ENCODE peak calls at places on chromosomes 1 and 21, in eight cellular contexts. One of them, this sample, is unnamed.
A peak's percentile ranks its signal among the peaks of the same experiment; 100 is the strongest.

GRCh38 chr1:206498685-206499084 is 8.6 kb upstream of the RASSF5 start:
- DNase-seq in CD8-positive, alpha-beta T cell: no peak
- DNase-seq in PC-3: peak; percentile 96
- DNase-seq in choroid plexus epithelial cell: no peak
- DNase-seq in body of pancreas: no peak
- DNase-seq in left ventricle myocardium inferior: no peak
- DNase-seq in IMR-90: no peak
- DNase-seq in left lung: no peak
- DNase-seq in this sample: no peak

GRCh38 chr1:42181687-42182086 is 17.1 kb upstream of the GUCA2A start:
- DNase-seq in CD8-positive, alpha-beta T cell: no peak
- DNase-seq in IMR-90: no peak
- DNase-seq in left lung: no peak
- DNase-seq in PC-3: no peak
- DNase-seq in left ventricle myocardium inferior: no peak
- DNase-seq in body of pancreas: no peak
- DNase-seq in choroid plexus epithelial cell: no peak
- DNase-seq in this sample: no peak

GRCh38 chr1:76576876-76577817 is 290.1 kb upstream of the ST6GALNAC5 start:
- DNase-seq in left lung: no peak
- DNase-seq in body of pancreas: no peak
- DNase-seq in choroid plexus epithelial cell: no peak
- DNase-seq in left ventricle myocardium inferior: no peak
- DNase-seq in IMR-90: no peak
- DNase-seq in CD8-positive, alpha-beta T cell: no peak
- DNase-seq in PC-3: no peak
- DNase-seq in this sample: no peak

GRCh38 chr1:154598871-154599635 is 8.9 kb downstream of the ADAR start:
- DNase-seq in left ventricle myocardium inferior: no peak
- DNase-seq in PC-3: no peak
- DNase-seq in CD8-positive, alpha-beta T cell: no peak
- DNase-seq in left lung: no peak
- DNase-seq in IMR-90: peak; percentile 53
- DNase-seq in body of pancreas: no peak
- DNase-seq in choroid plexus epithelial cell: no peak
- DNase-seq in this sample: no peak

GRCh38 chr21:29330797-29331196 is 32.1 kb downstream of the BACH1 start:
- DNase-seq in left ventricle myocardium inferior: no peak
- DNase-seq in body of pancreas: no peak
- DNase-seq in left lung: no peak
- DNase-seq in IMR-90: no peak
- DNase-seq in CD8-positive, alpha-beta T cell: no peak
- DNase-seq in PC-3: no peak
- DNase-seq in choroid plexus epithelial cell: no peak
- DNase-seq in this sample: no peak

GRCh38 chr1:203860396-203860951 is 925 bp upstream of the SNRPE start:
- DNase-seq in CD8-positive, alpha-beta T cell: no peak
- DNase-seq in PC-3: peak; percentile 93
- DNase-seq in IMR-90: peak; percentile 10
- DNase-seq in left ventricle myocardium inferior: no peak
- DNase-seq in choroid plexus epithelial cell: peak; percentile 10
- DNase-seq in left lung: no peak
- DNase-seq in body of pancreas: peak; percentile 52
- DNase-seq in this sample: no peak

GRCh38 chr1:47478090-47478489 is 40.2 kb downstream of the FOXD2 start:
- DNase-seq in IMR-90: no peak
- DNase-seq in left ventricle myocardium inferior: no peak
- DNase-seq in CD8-positive, alpha-beta T cell: no peak
- DNase-seq in choroid plexus epithelial cell: peak; percentile 47
- DNase-seq in left lung: peak; percentile 80
- DNase-seq in PC-3: peak; percentile 82
- DNase-seq in body of pancreas: peak; percentile 65
- DNase-seq in this sample: peak; percentile 67

GRCh38 chr1:47819503-47819888 is 177.7 kb downstream of the TRABD2B start:
- DNase-seq in CD8-positive, alpha-beta T cell: no peak
- DNase-seq in left ventricle myocardium inferior: no peak
- DNase-seq in body of pancreas: no peak
- DNase-seq in left lung: no peak
- DNase-seq in IMR-90: no peak
- DNase-seq in PC-3: no peak
- DNase-seq in choroid plexus epithelial cell: no peak
- DNase-seq in this sample: no peak

GRCh38 chr1:84677415-84678099 is 12.7 kb downstream of the SSX2IP start:
- DNase-seq in left lung: no peak
- DNase-seq in left ventricle myocardium inferior: no peak
- DNase-seq in PC-3: no peak
- DNase-seq in CD8-positive, alpha-beta T cell: no peak
- DNase-seq in choroid plexus epithelial cell: no peak
- DNase-seq in body of pancreas: no peak
- DNase-seq in IMR-90: no peak
- DNase-seq in this sample: no peak

GRCh38 chr21:20811702-20812101 is 186.5 kb upstream of the NCAM2 start:
- DNase-seq in PC-3: no peak
- DNase-seq in left ventricle myocardium inferior: no peak
- DNase-seq in choroid plexus epithelial cell: no peak
- DNase-seq in left lung: no peak
- DNase-seq in CD8-positive, alpha-beta T cell: no peak
- DNase-seq in IMR-90: no peak
- DNase-seq in body of pancreas: no peak
- DNase-seq in this sample: no peak

GRCh38 chr1:8520483-8520966 is 202.6 kb downstream of the SLC45A1 start:
- DNase-seq in CD8-positive, alpha-beta T cell: no peak
- DNase-seq in body of pancreas: no peak
- DNase-seq in left ventricle myocardium inferior: no peak
- DNase-seq in IMR-90: no peak
- DNase-seq in choroid plexus epithelial cell: no peak
- DNase-seq in PC-3: no peak
- DNase-seq in left lung: no peak
- DNase-seq in this sample: no peak

GRCh38 chr1:154483941-154484803 is 17.8 kb upstream of the TDRD10 start:
- DNase-seq in body of pancreas: peak; percentile 52
- DNase-seq in choroid plexus epithelial cell: peak; percentile 83
- DNase-seq in left lung: peak; percentile 75
- DNase-seq in IMR-90: peak; percentile 86
- DNase-seq in left ventricle myocardium inferior: no peak
- DNase-seq in PC-3: peak; percentile 61
- DNase-seq in CD8-positive, alpha-beta T cell: no peak
- DNase-seq in this sample: no peak

GRCh38 chr1:76764638-76765572 is 102.4 kb upstream of the ST6GALNAC5 start:
- DNase-seq in IMR-90: no peak
- DNase-seq in choroid plexus epithelial cell: no peak
- DNase-seq in body of pancreas: no peak
- DNase-seq in left ventricle myocardium inferior: peak; percentile 12
- DNase-seq in left lung: peak; percentile 64
- DNase-seq in PC-3: no peak
- DNase-seq in CD8-positive, alpha-beta T cell: no peak
- DNase-seq in this sample: no peak

GRCh38 chr1:202122639-202123335 is at the start of gene GPR37L1:
- DNase-seq in CD8-positive, alpha-beta T cell: no peak
- DNase-seq in left lung: peak; percentile 87
- DNase-seq in choroid plexus epithelial cell: peak; percentile 64
- DNase-seq in body of pancreas: peak; percentile 69
- DNase-seq in PC-3: peak; percentile 32
- DNase-seq in left ventricle myocardium inferior: no peak
- DNase-seq in IMR-90: peak; percentile 50
- DNase-seq in this sample: peak; percentile 38

GRCh38 chr21:45072963-45073300 is 1.4 kb upstream of the ADARB1 start:
- DNase-seq in choroid plexus epithelial cell: no peak
- DNase-seq in IMR-90: no peak
- DNase-seq in left lung: no peak
- DNase-seq in body of pancreas: no peak
- DNase-seq in CD8-positive, alpha-beta T cell: no peak
- DNase-seq in left ventricle myocardium inferior: no peak
- DNase-seq in PC-3: no peak
- DNase-seq in this sample: no peak

GRCh38 chr1:94560333-94560732 is 18.8 kb upstream of the F3 start:
- DNase-seq in left lung: no peak
- DNase-seq in PC-3: peak; percentile 33
- DNase-seq in IMR-90: peak; percentile 70
- DNase-seq in choroid plexus epithelial cell: peak; percentile 55
- DNase-seq in body of pancreas: no peak
- DNase-seq in left ventricle myocardium inferior: no peak
- DNase-seq in CD8-positive, alpha-beta T cell: no peak
- DNase-seq in this sample: no peak

GRCh38 chr1:91552596-91552995 is 51.9 kb downstream of the CDC7 start:
- DNase-seq in body of pancreas: no peak
- DNase-seq in CD8-positive, alpha-beta T cell: no peak
- DNase-seq in left ventricle myocardium inferior: no peak
- DNase-seq in IMR-90: no peak
- DNase-seq in PC-3: no peak
- DNase-seq in choroid plexus epithelial cell: no peak
- DNase-seq in left lung: no peak
- DNase-seq in this sample: no peak

GRCh38 chr1:53911442-53911841 is 17.5 kb downstream of the DIO1 start:
- DNase-seq in choroid plexus epithelial cell: no peak
- DNase-seq in body of pancreas: no peak
- DNase-seq in CD8-positive, alpha-beta T cell: no peak
- DNase-seq in left ventricle myocardium inferior: no peak
- DNase-seq in IMR-90: no peak
- DNase-seq in left lung: no peak
- DNase-seq in PC-3: no peak
- DNase-seq in this sample: no peak

GRCh38 chr1:53918343-53918742 is 24.4 kb downstream of the DIO1 start:
- DNase-seq in CD8-positive, alpha-beta T cell: no peak
- DNase-seq in left lung: no peak
- DNase-seq in choroid plexus epithelial cell: peak; percentile 25
- DNase-seq in PC-3: no peak
- DNase-seq in IMR-90: no peak
- DNase-seq in body of pancreas: no peak
- DNase-seq in left ventricle myocardium inferior: no peak
- DNase-seq in this sample: no peak

GRCh38 chr1:53909946-53910345 is 16.0 kb downstream of the DIO1 start:
- DNase-seq in IMR-90: peak; percentile 21
- DNase-seq in choroid plexus epithelial cell: peak; percentile 60
- DNase-seq in body of pancreas: no peak
- DNase-seq in left lung: no peak
- DNase-seq in PC-3: no peak
- DNase-seq in left ventricle myocardium inferior: no peak
- DNase-seq in CD8-positive, alpha-beta T cell: no peak
- DNase-seq in this sample: no peak

DNA sequence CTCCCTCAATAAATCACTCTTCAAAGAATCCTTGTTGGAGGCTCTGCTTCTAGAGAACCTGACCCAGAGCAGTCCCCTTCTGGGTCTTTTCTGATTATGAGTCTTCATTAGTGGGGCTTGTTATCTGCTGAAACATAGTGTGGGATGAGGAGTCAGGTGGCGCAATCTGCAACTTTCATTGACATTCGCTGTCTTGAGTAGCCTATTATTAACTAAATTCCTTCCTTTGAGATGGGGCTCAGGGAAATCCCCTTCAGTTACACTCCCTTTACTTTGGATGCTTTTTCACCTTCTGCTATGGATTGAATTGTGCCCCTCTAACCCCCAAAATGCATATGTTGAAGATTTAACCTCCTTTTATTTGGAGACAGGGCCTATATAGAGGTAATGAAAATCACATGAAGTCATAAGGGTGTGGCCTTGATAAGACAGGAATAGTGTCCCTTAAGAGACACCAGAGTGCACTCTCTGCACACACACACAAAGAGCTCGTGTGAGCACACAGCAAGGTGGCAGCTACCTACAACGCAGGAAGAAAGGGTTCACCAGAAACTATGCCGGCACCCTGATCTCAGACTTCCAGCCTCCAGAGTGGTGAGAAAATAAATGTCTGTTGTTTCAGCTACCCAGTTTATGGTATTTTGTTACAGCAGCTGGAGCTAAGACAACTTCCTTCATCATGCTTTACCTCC is 19.5 kb downstream of the DIO1 start:
- DNase-seq in CD8-positive, alpha-beta T cell: no peak
- DNase-seq in IMR-90: no peak
- DNase-seq in choroid plexus epithelial cell: no peak
- DNase-seq in left ventricle myocardium inferior: no peak
- DNase-seq in left lung: no peak
- DNase-seq in PC-3: no peak
- DNase-seq in body of pancreas: no peak
- DNase-seq in this sample: no peak
- TF ChIP-seq CTCF in CD8-positive, alpha-beta T cell: no peak
- TF ChIP-seq CTCF in IMR-90: no peak
- TF ChIP-seq CTCF in choroid plexus epithelial cell: no peak
- TF ChIP-seq CTCF in left ventricle myocardium inferior: no peak
- TF ChIP-seq CTCF in left lung: no peak
- TF ChIP-seq CTCF in PC-3: no peak
- TF ChIP-seq CTCF in body of pancreas: no peak
- TF ChIP-seq CTCF in this sample: no peak

GRCh38 chr21:32886339-32886738 is 114.8 kb upstream of the PAXBP1 start:
- DNase-seq in body of pancreas: no peak
- DNase-seq in choroid plexus epithelial cell: no peak
- DNase-seq in left ventricle myocardium inferior: no peak
- DNase-seq in PC-3: peak; percentile 9
- DNase-seq in CD8-positive, alpha-beta T cell: no peak
- DNase-seq in left lung: no peak
- DNase-seq in IMR-90: no peak
- DNase-seq in this sample: no peak
- TF ChIP-seq CTCF in body of pancreas: no peak
- TF ChIP-seq CTCF in choroid plexus epithelial cell: no peak
- TF ChIP-seq CTCF in left ventricle myocardium inferior: no peak
- TF ChIP-seq CTCF in PC-3: no peak
- TF ChIP-seq CTCF in CD8-positive, alpha-beta T cell: no peak
- TF ChIP-seq CTCF in left lung: no peak
- TF ChIP-seq CTCF in IMR-90: no peak
- TF ChIP-seq CTCF in this sample: no peak

DNA sequence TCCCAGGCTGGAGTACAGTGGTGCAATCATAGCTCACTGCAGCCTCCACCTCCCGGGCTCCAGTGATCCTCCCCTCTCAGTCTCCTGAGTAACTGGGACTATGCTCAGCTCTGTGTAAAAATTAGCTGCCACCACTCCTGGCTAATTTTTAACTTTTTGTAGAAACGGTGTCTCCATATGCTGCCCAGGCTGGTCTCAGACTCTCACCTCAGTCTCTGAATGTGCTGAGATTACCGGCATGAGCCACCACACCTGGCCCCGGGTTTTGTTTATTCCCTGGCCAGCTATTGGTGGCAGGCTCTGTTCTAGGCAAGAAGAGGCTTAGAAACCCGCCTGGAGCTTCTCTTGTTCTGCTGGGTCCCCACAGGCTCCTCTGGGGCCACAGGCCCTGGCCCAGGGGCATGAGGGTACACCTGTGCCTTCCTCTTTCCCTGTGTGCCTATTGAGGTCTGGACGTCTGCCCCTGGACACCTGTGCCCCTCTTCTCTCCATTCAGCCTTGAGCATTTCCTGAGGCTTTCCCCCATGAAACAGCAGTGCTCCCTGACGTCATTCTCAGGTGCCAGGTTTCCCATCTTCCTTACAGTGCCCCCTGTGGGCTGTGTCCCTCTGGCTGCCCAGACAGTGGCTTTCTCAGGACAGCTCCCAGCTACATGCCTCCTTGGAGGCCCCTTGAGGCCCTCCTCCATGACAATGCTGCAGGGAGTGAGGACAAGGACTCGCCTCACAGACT is 57.5 kb downstream of the PCP4 start:
- DNase-seq in left ventricle myocardium inferior: no peak
- DNase-seq in PC-3: no peak
- DNase-seq in CD8-positive, alpha-beta T cell: no peak
- DNase-seq in IMR-90: no peak
- DNase-seq in body of pancreas: peak; percentile 37
- DNase-seq in choroid plexus epithelial cell: no peak
- DNase-seq in left lung: no peak
- DNase-seq in this sample: no peak
- TF ChIP-seq CTCF in left ventricle myocardium inferior: no peak
- TF ChIP-seq CTCF in PC-3: no peak
- TF ChIP-seq CTCF in CD8-positive, alpha-beta T cell: no peak
- TF ChIP-seq CTCF in IMR-90: no peak
- TF ChIP-seq CTCF in body of pancreas: peak; percentile 20
- TF ChIP-seq CTCF in choroid plexus epithelial cell: no peak
- TF ChIP-seq CTCF in left lung: no peak
- TF ChIP-seq CTCF in this sample: no peak

GRCh38 chr1:178396789-178397188 is 100.0 kb downstream of the CLEC20A start:
- DNase-seq in PC-3: no peak
- DNase-seq in left lung: no peak
- DNase-seq in choroid plexus epithelial cell: no peak
- DNase-seq in IMR-90: no peak
- DNase-seq in CD8-positive, alpha-beta T cell: no peak
- DNase-seq in body of pancreas: no peak
- DNase-seq in left ventricle myocardium inferior: no peak
- DNase-seq in this sample: no peak
- TF ChIP-seq CTCF in PC-3: no peak
- TF ChIP-seq CTCF in left lung: no peak
- TF ChIP-seq CTCF in choroid plexus epithelial cell: no peak
- TF ChIP-seq CTCF in IMR-90: no peak
- TF ChIP-seq CTCF in CD8-positive, alpha-beta T cell: no peak
- TF ChIP-seq CTCF in body of pancreas: no peak
- TF ChIP-seq CTCF in left ventricle myocardium inferior: no peak
- TF ChIP-seq CTCF in this sample: peak; percentile 23